ENCODE peak calls at places on chromosomes 7 and 10, in six cellular contexts. One of them, this sample, is unnamed.
A peak's percentile ranks its signal among the peaks of the same experiment; 100 is the strongest.

GRCh38 chr7:21256310-21256877 is 171.5 kb upstream of the SP4 start:
- DNase-seq in HEK293T: no peak
- DNase-seq in fibroblast of pulmonary artery: peak; percentile 69
- DNase-seq in stimulated activated CD4-positive, alpha-beta T cell treated with anti-CD3 and anti-CD28 coated beads, Interleukin-4, amount 100 ng/mL, for 4 hours: no peak
- DNase-seq in activated CD4-positive, alpha-beta T cell treated with anti-CD3 and anti-CD28 coated beads for 4 hours: peak; percentile 22
- DNase-seq in ELR: peak; percentile 61
- DNase-seq in this sample: peak; percentile 24

GRCh38 chr10:31728698-31729224 is 199.9 kb downstream of the ARHGAP12 start:
- DNase-seq in HEK293T: no peak
- DNase-seq in fibroblast of pulmonary artery: no peak
- DNase-seq in stimulated activated CD4-positive, alpha-beta T cell treated with anti-CD3 and anti-CD28 coated beads, Interleukin-4, amount 100 ng/mL, for 4 hours: no peak
- DNase-seq in activated CD4-positive, alpha-beta T cell treated with anti-CD3 and anti-CD28 coated beads for 4 hours: no peak
- DNase-seq in ELR: no peak
- DNase-seq in this sample: no peak

GRCh38 chr7:101636822-101637623 is 7.9 kb upstream of the MYL10 start:
- DNase-seq in HEK293T: no peak
- DNase-seq in fibroblast of pulmonary artery: no peak
- DNase-seq in stimulated activated CD4-positive, alpha-beta T cell treated with anti-CD3 and anti-CD28 coated beads, Interleukin-4, amount 100 ng/mL, for 4 hours: no peak
- DNase-seq in activated CD4-positive, alpha-beta T cell treated with anti-CD3 and anti-CD28 coated beads for 4 hours: no peak
- DNase-seq in ELR: peak; percentile 41
- DNase-seq in this sample: no peak

GRCh38 chr10:125621052-125621451 is 61.9 kb downstream of the TEX36 start:
- DNase-seq in HEK293T: no peak
- DNase-seq in fibroblast of pulmonary artery: no peak
- DNase-seq in stimulated activated CD4-positive, alpha-beta T cell treated with anti-CD3 and anti-CD28 coated beads, Interleukin-4, amount 100 ng/mL, for 4 hours: no peak
- DNase-seq in activated CD4-positive, alpha-beta T cell treated with anti-CD3 and anti-CD28 coated beads for 4 hours: no peak
- DNase-seq in ELR: no peak
- DNase-seq in this sample: no peak

GRCh38 chr10:103244663-103245271 is 920 bp upstream of the RPEL1 start:
- DNase-seq in HEK293T: peak; percentile 89
- DNase-seq in fibroblast of pulmonary artery: peak; percentile 90
- DNase-seq in stimulated activated CD4-positive, alpha-beta T cell treated with anti-CD3 and anti-CD28 coated beads, Interleukin-4, amount 100 ng/mL, for 4 hours: peak; percentile 41
- DNase-seq in activated CD4-positive, alpha-beta T cell treated with anti-CD3 and anti-CD28 coated beads for 4 hours: peak; percentile 47
- DNase-seq in ELR: peak; percentile 81
- DNase-seq in this sample: peak; percentile 55

GRCh38 chr10:61749271-61749670 is 86.5 kb downstream of the CABCOCO1 start:
- DNase-seq in HEK293T: no peak
- DNase-seq in fibroblast of pulmonary artery: peak; percentile 13
- DNase-seq in stimulated activated CD4-positive, alpha-beta T cell treated with anti-CD3 and anti-CD28 coated beads, Interleukin-4, amount 100 ng/mL, for 4 hours: no peak
- DNase-seq in activated CD4-positive, alpha-beta T cell treated with anti-CD3 and anti-CD28 coated beads for 4 hours: no peak
- DNase-seq in ELR: no peak
- DNase-seq in this sample: no peak

GRCh38 chr10:14569274-14570060 is 205.2 kb downstream of the FAM107B start:
- DNase-seq in HEK293T: no peak
- DNase-seq in fibroblast of pulmonary artery: no peak
- DNase-seq in stimulated activated CD4-positive, alpha-beta T cell treated with anti-CD3 and anti-CD28 coated beads, Interleukin-4, amount 100 ng/mL, for 4 hours: peak; percentile 38
- DNase-seq in activated CD4-positive, alpha-beta T cell treated with anti-CD3 and anti-CD28 coated beads for 4 hours: peak; percentile 46
- DNase-seq in ELR: no peak
- DNase-seq in this sample: no peak

GRCh38 chr7:83677180-83677866 is 28.4 kb upstream of the SEMA3E start:
- DNase-seq in HEK293T: peak; percentile 32
- DNase-seq in fibroblast of pulmonary artery: peak; percentile 85
- DNase-seq in stimulated activated CD4-positive, alpha-beta T cell treated with anti-CD3 and anti-CD28 coated beads, Interleukin-4, amount 100 ng/mL, for 4 hours: no peak
- DNase-seq in activated CD4-positive, alpha-beta T cell treated with anti-CD3 and anti-CD28 coated beads for 4 hours: no peak
- DNase-seq in ELR: peak; percentile 95
- DNase-seq in this sample: peak; percentile 90

GRCh38 chr10:69413221-69413865 is 3.4 kb downstream of the TACR2 start:
- DNase-seq in HEK293T: peak; percentile 69
- DNase-seq in fibroblast of pulmonary artery: peak; percentile 82
- DNase-seq in stimulated activated CD4-positive, alpha-beta T cell treated with anti-CD3 and anti-CD28 coated beads, Interleukin-4, amount 100 ng/mL, for 4 hours: no peak
- DNase-seq in activated CD4-positive, alpha-beta T cell treated with anti-CD3 and anti-CD28 coated beads for 4 hours: peak; percentile 15
- DNase-seq in ELR: peak; percentile 80
- DNase-seq in this sample: peak; percentile 31

GRCh38 chr10:103800789-103801540 is 54.4 kb downstream of the SH3PXD2A start:
- DNase-seq in HEK293T: no peak
- DNase-seq in fibroblast of pulmonary artery: no peak
- DNase-seq in stimulated activated CD4-positive, alpha-beta T cell treated with anti-CD3 and anti-CD28 coated beads, Interleukin-4, amount 100 ng/mL, for 4 hours: peak; percentile 32
- DNase-seq in activated CD4-positive, alpha-beta T cell treated with anti-CD3 and anti-CD28 coated beads for 4 hours: peak; percentile 39
- DNase-seq in ELR: peak; percentile 88
- DNase-seq in this sample: no peak

GRCh38 chr7:91569702-91570457 is 305.6 kb downstream of the FZD1 start:
- DNase-seq in HEK293T: no peak
- DNase-seq in fibroblast of pulmonary artery: no peak
- DNase-seq in stimulated activated CD4-positive, alpha-beta T cell treated with anti-CD3 and anti-CD28 coated beads, Interleukin-4, amount 100 ng/mL, for 4 hours: no peak
- DNase-seq in activated CD4-positive, alpha-beta T cell treated with anti-CD3 and anti-CD28 coated beads for 4 hours: no peak
- DNase-seq in ELR: no peak
- DNase-seq in this sample: no peak

GRCh38 chr7:159032753-159033472 is 111.8 kb downstream of the VIPR2 start:
- DNase-seq in HEK293T: no peak
- DNase-seq in fibroblast of pulmonary artery: no peak
- DNase-seq in stimulated activated CD4-positive, alpha-beta T cell treated with anti-CD3 and anti-CD28 coated beads, Interleukin-4, amount 100 ng/mL, for 4 hours: no peak
- DNase-seq in activated CD4-positive, alpha-beta T cell treated with anti-CD3 and anti-CD28 coated beads for 4 hours: no peak
- DNase-seq in ELR: no peak
- DNase-seq in this sample: no peak

GRCh38 chr10:87842776-87843497 is 20.4 kb downstream of the KLLN start:
- DNase-seq in HEK293T: no peak
- DNase-seq in fibroblast of pulmonary artery: peak; percentile 83
- DNase-seq in stimulated activated CD4-positive, alpha-beta T cell treated with anti-CD3 and anti-CD28 coated beads, Interleukin-4, amount 100 ng/mL, for 4 hours: no peak
- DNase-seq in activated CD4-positive, alpha-beta T cell treated with anti-CD3 and anti-CD28 coated beads for 4 hours: no peak
- DNase-seq in ELR: no peak
- DNase-seq in this sample: peak; percentile 72

GRCh38 chr10:72087969-72088878 is at the start of gene SPOCK2:
- DNase-seq in HEK293T: no peak
- DNase-seq in fibroblast of pulmonary artery: no peak
- DNase-seq in stimulated activated CD4-positive, alpha-beta T cell treated with anti-CD3 and anti-CD28 coated beads, Interleukin-4, amount 100 ng/mL, for 4 hours: peak; percentile 65
- DNase-seq in activated CD4-positive, alpha-beta T cell treated with anti-CD3 and anti-CD28 coated beads for 4 hours: peak; percentile 67
- DNase-seq in ELR: no peak
- DNase-seq in this sample: no peak

GRCh38 chr7:3636131-3636860 is 335.2 kb downstream of the SDK1 start:
- DNase-seq in HEK293T: no peak
- DNase-seq in fibroblast of pulmonary artery: peak; percentile 4
- DNase-seq in stimulated activated CD4-positive, alpha-beta T cell treated with anti-CD3 and anti-CD28 coated beads, Interleukin-4, amount 100 ng/mL, for 4 hours: no peak
- DNase-seq in activated CD4-positive, alpha-beta T cell treated with anti-CD3 and anti-CD28 coated beads for 4 hours: no peak
- DNase-seq in ELR: no peak
- DNase-seq in this sample: no peak

GRCh38 chr7:40720401-40720800 is 585.6 kb downstream of the SUGCT start:
- DNase-seq in HEK293T: no peak
- DNase-seq in fibroblast of pulmonary artery: no peak
- DNase-seq in stimulated activated CD4-positive, alpha-beta T cell treated with anti-CD3 and anti-CD28 coated beads, Interleukin-4, amount 100 ng/mL, for 4 hours: no peak
- DNase-seq in activated CD4-positive, alpha-beta T cell treated with anti-CD3 and anti-CD28 coated beads for 4 hours: no peak
- DNase-seq in ELR: peak; percentile 63
- DNase-seq in this sample: no peak

GRCh38 chr7:143222782-143223181 is 945 bp downstream of the TAS2R40 start:
- DNase-seq in HEK293T: no peak
- DNase-seq in fibroblast of pulmonary artery: no peak
- DNase-seq in stimulated activated CD4-positive, alpha-beta T cell treated with anti-CD3 and anti-CD28 coated beads, Interleukin-4, amount 100 ng/mL, for 4 hours: no peak
- DNase-seq in activated CD4-positive, alpha-beta T cell treated with anti-CD3 and anti-CD28 coated beads for 4 hours: no peak
- DNase-seq in ELR: no peak
- DNase-seq in this sample: no peak

GRCh38 chr10:77500754-77501151 is 136.9 kb downstream of the KCNMA1 start:
- DNase-seq in HEK293T: no peak
- DNase-seq in fibroblast of pulmonary artery: no peak
- DNase-seq in stimulated activated CD4-positive, alpha-beta T cell treated with anti-CD3 and anti-CD28 coated beads, Interleukin-4, amount 100 ng/mL, for 4 hours: no peak
- DNase-seq in activated CD4-positive, alpha-beta T cell treated with anti-CD3 and anti-CD28 coated beads for 4 hours: no peak
- DNase-seq in ELR: peak; percentile 47
- DNase-seq in this sample: no peak

GRCh38 chr7:4682621-4683042 is 537 bp downstream of the FOXK1 start:
- DNase-seq in HEK293T: peak; percentile 33
- DNase-seq in fibroblast of pulmonary artery: peak; percentile 55
- DNase-seq in stimulated activated CD4-positive, alpha-beta T cell treated with anti-CD3 and anti-CD28 coated beads, Interleukin-4, amount 100 ng/mL, for 4 hours: peak; percentile 20
- DNase-seq in activated CD4-positive, alpha-beta T cell treated with anti-CD3 and anti-CD28 coated beads for 4 hours: peak; percentile 38
- DNase-seq in ELR: peak; percentile 62
- DNase-seq in this sample: no peak

GRCh38 chr7:46486264-46487206 is 565.5 kb upstream of the IGFBP3 start:
- DNase-seq in HEK293T: no peak
- DNase-seq in fibroblast of pulmonary artery: peak; percentile 60
- DNase-seq in stimulated activated CD4-positive, alpha-beta T cell treated with anti-CD3 and anti-CD28 coated beads, Interleukin-4, amount 100 ng/mL, for 4 hours: no peak
- DNase-seq in activated CD4-positive, alpha-beta T cell treated with anti-CD3 and anti-CD28 coated beads for 4 hours: no peak
- DNase-seq in ELR: peak; percentile 95
- DNase-seq in this sample: peak; percentile 48

GRCh38 chr7:66366701-66367100 is 161.6 kb downstream of the TPST1 start:
- DNase-seq in HEK293T: no peak
- DNase-seq in fibroblast of pulmonary artery: no peak
- DNase-seq in stimulated activated CD4-positive, alpha-beta T cell treated with anti-CD3 and anti-CD28 coated beads, Interleukin-4, amount 100 ng/mL, for 4 hours: no peak
- DNase-seq in activated CD4-positive, alpha-beta T cell treated with anti-CD3 and anti-CD28 coated beads for 4 hours: no peak
- DNase-seq in ELR: no peak
- DNase-seq in this sample: no peak

GRCh38 chr7:80135306-80136104 is 874 bp downstream of the GNAI1 start:
- DNase-seq in HEK293T: peak; percentile 37
- DNase-seq in fibroblast of pulmonary artery: peak; percentile 29
- DNase-seq in stimulated activated CD4-positive, alpha-beta T cell treated with anti-CD3 and anti-CD28 coated beads, Interleukin-4, amount 100 ng/mL, for 4 hours: peak; percentile 6
- DNase-seq in activated CD4-positive, alpha-beta T cell treated with anti-CD3 and anti-CD28 coated beads for 4 hours: no peak
- DNase-seq in ELR: peak; percentile 53
- DNase-seq in this sample: no peak

GRCh38 chr10:62708569-62708968 is 96.0 kb upstream of the ADO start:
- DNase-seq in HEK293T: no peak
- DNase-seq in fibroblast of pulmonary artery: no peak
- DNase-seq in stimulated activated CD4-positive, alpha-beta T cell treated with anti-CD3 and anti-CD28 coated beads, Interleukin-4, amount 100 ng/mL, for 4 hours: no peak
- DNase-seq in activated CD4-positive, alpha-beta T cell treated with anti-CD3 and anti-CD28 coated beads for 4 hours: no peak
- DNase-seq in ELR: no peak
- DNase-seq in this sample: no peak

GRCh38 chr7:94657771-94658693 is 2.1 kb upstream of the SGCE start:
- DNase-seq in HEK293T: no peak
- DNase-seq in fibroblast of pulmonary artery: peak; percentile 96
- DNase-seq in stimulated activated CD4-positive, alpha-beta T cell treated with anti-CD3 and anti-CD28 coated beads, Interleukin-4, amount 100 ng/mL, for 4 hours: peak; percentile 96
- DNase-seq in activated CD4-positive, alpha-beta T cell treated with anti-CD3 and anti-CD28 coated beads for 4 hours: peak; percentile 94
- DNase-seq in ELR: peak; percentile 89
- DNase-seq in this sample: peak; percentile 75

GRCh38 chr7:134120405-134120804 is 6.7 kb upstream of the LRGUK start:
- DNase-seq in HEK293T: no peak
- DNase-seq in fibroblast of pulmonary artery: no peak
- DNase-seq in stimulated activated CD4-positive, alpha-beta T cell treated with anti-CD3 and anti-CD28 coated beads, Interleukin-4, amount 100 ng/mL, for 4 hours: no peak
- DNase-seq in activated CD4-positive, alpha-beta T cell treated with anti-CD3 and anti-CD28 coated beads for 4 hours: no peak
- DNase-seq in ELR: no peak
- DNase-seq in this sample: no peak

GRCh38 chr7:135536160-135536559 is 21.6 kb upstream of the NUP205 start:
- DNase-seq in HEK293T: no peak
- DNase-seq in fibroblast of pulmonary artery: peak; percentile 98
- DNase-seq in stimulated activated CD4-positive, alpha-beta T cell treated with anti-CD3 and anti-CD28 coated beads, Interleukin-4, amount 100 ng/mL, for 4 hours: no peak
- DNase-seq in activated CD4-positive, alpha-beta T cell treated with anti-CD3 and anti-CD28 coated beads for 4 hours: no peak
- DNase-seq in ELR: peak; percentile 12
- DNase-seq in this sample: no peak

GRCh38 chr10:83541096-83541495 is 598.2 kb upstream of the GHITM start:
- DNase-seq in HEK293T: no peak
- DNase-seq in fibroblast of pulmonary artery: no peak
- DNase-seq in stimulated activated CD4-positive, alpha-beta T cell treated with anti-CD3 and anti-CD28 coated beads, Interleukin-4, amount 100 ng/mL, for 4 hours: no peak
- DNase-seq in activated CD4-positive, alpha-beta T cell treated with anti-CD3 and anti-CD28 coated beads for 4 hours: no peak
- DNase-seq in ELR: no peak
- DNase-seq in this sample: no peak

GRCh38 chr10:22341190-22341935 is 3.9 kb upstream of the SPAG6 start:
- DNase-seq in HEK293T: no peak
- DNase-seq in fibroblast of pulmonary artery: peak; percentile 34
- DNase-seq in stimulated activated CD4-positive, alpha-beta T cell treated with anti-CD3 and anti-CD28 coated beads, Interleukin-4, amount 100 ng/mL, for 4 hours: no peak
- DNase-seq in activated CD4-positive, alpha-beta T cell treated with anti-CD3 and anti-CD28 coated beads for 4 hours: peak; percentile 10
- DNase-seq in ELR: no peak
- DNase-seq in this sample: no peak

GRCh38 chr10:43115881-43116595 is 22.2 kb upstream of the CSGALNACT2 start:
- DNase-seq in HEK293T: no peak
- DNase-seq in fibroblast of pulmonary artery: no peak
- DNase-seq in stimulated activated CD4-positive, alpha-beta T cell treated with anti-CD3 and anti-CD28 coated beads, Interleukin-4, amount 100 ng/mL, for 4 hours: no peak
- DNase-seq in activated CD4-positive, alpha-beta T cell treated with anti-CD3 and anti-CD28 coated beads for 4 hours: no peak
- DNase-seq in ELR: no peak
- DNase-seq in this sample: no peak

GRCh38 chr10:110268931-110269640 is 35.6 kb downstream of the SMNDC1 start:
- DNase-seq in HEK293T: no peak
- DNase-seq in fibroblast of pulmonary artery: no peak
- DNase-seq in stimulated activated CD4-positive, alpha-beta T cell treated with anti-CD3 and anti-CD28 coated beads, Interleukin-4, amount 100 ng/mL, for 4 hours: no peak
- DNase-seq in activated CD4-positive, alpha-beta T cell treated with anti-CD3 and anti-CD28 coated beads for 4 hours: no peak
- DNase-seq in ELR: no peak
- DNase-seq in this sample: no peak

GRCh38 chr10:69089638-69090599 is 2.0 kb downstream of the SRGN start:
- DNase-seq in HEK293T: no peak
- DNase-seq in fibroblast of pulmonary artery: peak; percentile 70
- DNase-seq in stimulated activated CD4-positive, alpha-beta T cell treated with anti-CD3 and anti-CD28 coated beads, Interleukin-4, amount 100 ng/mL, for 4 hours: peak; percentile 75
- DNase-seq in activated CD4-positive, alpha-beta T cell treated with anti-CD3 and anti-CD28 coated beads for 4 hours: peak; percentile 65
- DNase-seq in ELR: peak; percentile 46
- DNase-seq in this sample: no peak

GRCh38 chr7:18151419-18151818 is 123.8 kb upstream of the PRPS1L1 start:
- DNase-seq in HEK293T: peak; percentile 7
- DNase-seq in fibroblast of pulmonary artery: peak; percentile 8
- DNase-seq in stimulated activated CD4-positive, alpha-beta T cell treated with anti-CD3 and anti-CD28 coated beads, Interleukin-4, amount 100 ng/mL, for 4 hours: no peak
- DNase-seq in activated CD4-positive, alpha-beta T cell treated with anti-CD3 and anti-CD28 coated beads for 4 hours: no peak
- DNase-seq in ELR: peak; percentile 20
- DNase-seq in this sample: no peak

GRCh38 chr7:35818513-35818912 is 17.7 kb downstream of the SEPTIN7 start:
- DNase-seq in HEK293T: no peak
- DNase-seq in fibroblast of pulmonary artery: no peak
- DNase-seq in stimulated activated CD4-positive, alpha-beta T cell treated with anti-CD3 and anti-CD28 coated beads, Interleukin-4, amount 100 ng/mL, for 4 hours: no peak
- DNase-seq in activated CD4-positive, alpha-beta T cell treated with anti-CD3 and anti-CD28 coated beads for 4 hours: no peak
- DNase-seq in ELR: no peak
- DNase-seq in this sample: no peak

This sample was measured in non-pigmented ciliary epithelial cell.